ENCODE peak calls at places on chromosomes 4 and X, in six cellular contexts. H is choroid plexus epithelial cell; F is PC-3; E is glomerular endothelial cell; Q is stimulated activated CD4-positive, alpha-beta T cell treated with anti-CD3 and anti-CD28 coated beads, Interleukin-4, amount 100 ng/mL, for 1 hour; I is NCI-H1930. O is an unnamed sample.

GRCh38 chr4:74045247-74045646 is 6.8 kb upstream of the CXCL3 start:
- DNase-seq in H (no peak), F (no peak), E (no peak), Q (no peak), I (no peak), O (no peak)

GRCh38 chr4:33078145-33078544 is 2358.0 kb downstream of the PCDH7 start:
- DNase-seq in H (no peak), F (no peak), E (no peak), Q (no peak), I (no peak), O (no peak)

GRCh38 chr4:576991-577498 is 950 bp upstream of the TMEM271 start:
- DNase-seq in H (no peak), F (no peak), E (no peak), Q (no peak), I (no peak), O (peak)

GRCh38 chrX:19888419-19888879 is 1.0 kb upstream of the SH3KBP1 start:
- DNase-seq in H (peak), F (peak), E (no peak), Q (no peak), I (peak), O (no peak)

GRCh38 chrX:10555846-10556245 is 64.5 kb downstream of the MID1 start:
- DNase-seq in H (no peak), F (no peak), E (no peak), Q (no peak), I (no peak), O (no peak)

GRCh38 chr4:146742416-146742815 is 103.7 kb downstream of the POU4F2 start:
- DNase-seq in H (no peak), F (no peak), E (no peak), Q (no peak), I (no peak), O (no peak)

GRCh38 chrX:153375571-153375970 is 25.6 kb downstream of the PNMA6E start:
- DNase-seq in H (no peak), F (no peak), E (no peak), Q (no peak), I (no peak), O (no peak)

GRCh38 chr4:121555315-121556107 is 141.3 kb downstream of the ANXA5 start:
- DNase-seq in H (peak), F (no peak), E (no peak), Q (no peak), I (no peak), O (no peak)

O was measured in spleen.